ENCODE peak calls at places on chromosomes 7 and 10, in four cellular contexts. One of them, this sample, is unnamed.

GRCh38 chr7:150867592-150867991 is 15.3 kb downstream of the AOC1 start:
- DNase-seq in testis: no peak
- DNase-seq in SW480: no peak
- DNase-seq in NCI-H510A: no peak
- DNase-seq in this sample: no peak

GRCh38 chr7:43927810-43928209 is 1.6 kb downstream of the UBE2D4 start:
- DNase-seq in testis: no peak
- DNase-seq in SW480: no peak
- DNase-seq in NCI-H510A: no peak
- DNase-seq in this sample: no peak

GRCh38 chr10:117139581-117140524 is 1.8 kb upstream of the VAX1 start:
- DNase-seq in testis: no peak
- DNase-seq in SW480: no peak
- DNase-seq in NCI-H510A: no peak
- DNase-seq in this sample: no peak

GRCh38 chr7:97006146-97006950 is 995 bp downstream of the DLX6 start:
- DNase-seq in testis: peak; percentile 64
- DNase-seq in SW480: peak; percentile 89
- DNase-seq in NCI-H510A: peak; percentile 44
- DNase-seq in this sample: peak; percentile 72

GRCh38 chr10:17215782-17216122 is 12.3 kb upstream of the VIM start:
- DNase-seq in testis: no peak
- DNase-seq in SW480: no peak
- DNase-seq in NCI-H510A: no peak
- DNase-seq in this sample: no peak

GRCh38 chr7:69476416-69476815 is 121.9 kb upstream of the AUTS2 start:
- DNase-seq in testis: no peak
- DNase-seq in SW480: no peak
- DNase-seq in NCI-H510A: no peak
- DNase-seq in this sample: no peak

GRCh38 chr10:86401588-86402282 is 35.1 kb upstream of the GRID1 start:
- DNase-seq in testis: peak; percentile 45
- DNase-seq in SW480: no peak
- DNase-seq in NCI-H510A: peak; percentile 7
- DNase-seq in this sample: no peak

GRCh38 chr10:47453435-47454293 is 30.3 kb downstream of the ANXA8 start:
- DNase-seq in testis: no peak
- DNase-seq in SW480: no peak
- DNase-seq in NCI-H510A: no peak
- DNase-seq in this sample: no peak

GRCh38 chr7:19051767-19052375 is 65.6 kb downstream of the TWIST1 start:
- DNase-seq in testis: peak; percentile 72
- DNase-seq in SW480: no peak
- DNase-seq in NCI-H510A: no peak
- DNase-seq in this sample: peak; percentile 5

GRCh38 chr7:52851547-52851946 is 183.9 kb upstream of the POM121L12 start:
- DNase-seq in testis: no peak
- DNase-seq in SW480: no peak
- DNase-seq in NCI-H510A: no peak
- DNase-seq in this sample: no peak

GRCh38 chr7:128366290-128366689 is 4.8 kb upstream of the PRRT4 start:
- DNase-seq in testis: no peak
- DNase-seq in SW480: no peak
- DNase-seq in NCI-H510A: no peak
- DNase-seq in this sample: no peak

This sample was measured in HepG2.